ENCODE peak calls at places on chromosomes 2 and 18, in eight cellular contexts. B, H, F, Z, O, J, Y and D are unnamed samples.

GRCh38 chr2:133837441-133838090 is 269.3 kb upstream of the NCKAP5 start:
- DNase-seq in B (no peak), H (no peak), F (no peak), Z (no peak), O (peak; percentile 54), J (peak; percentile 78), Y (no peak), D (no peak)

GRCh38 chr2:135454608-135455007 is 76.4 kb downstream of the ZRANB3 start:
- DNase-seq in B (no peak), H (no peak), F (no peak), Z (no peak), O (no peak), J (no peak), Y (no peak), D (no peak)

GRCh38 chr2:181821064-181821463 is 70.5 kb upstream of the ITPRID2 start:
- DNase-seq in B (no peak), H (no peak), F (no peak), Z (no peak), O (no peak), J (no peak), Y (no peak), D (no peak)

GRCh38 chr2:25039126-25039525 is 2.8 kb upstream of the EFR3B start:
- DNase-seq in B (no peak), H (no peak), F (no peak), Z (no peak), O (no peak), J (no peak), Y (no peak), D (no peak)

GRCh38 chr2:97360202-97360601 is 229.5 kb downstream of the ANKRD36B start:
- DNase-seq in B (no peak), H (no peak), F (no peak), Z (no peak), O (no peak), J (no peak), Y (no peak), D (no peak)

GRCh38 chr2:209636066-209636465 is 135.6 kb upstream of the UNC80 start:
- DNase-seq in B (no peak), H (no peak), F (no peak), Z (no peak), O (no peak), J (no peak), Y (no peak), D (no peak)

GRCh38 chr2:138421315-138421970 is 80.1 kb upstream of the SPOPL start:
- DNase-seq in B (no peak), H (no peak), F (peak; percentile 80), Z (no peak), O (no peak), J (peak; percentile 43), Y (no peak), D (no peak)

GRCh38 chr2:33131820-33132219 is 185.1 kb downstream of the LTBP1 start:
- DNase-seq in B (no peak), H (no peak), F (no peak), Z (no peak), O (peak; percentile 57), J (no peak), Y (no peak), D (no peak)

GRCh38 chr18:76401496-76401895 is 93.5 kb downstream of the ZNF516 start:
- DNase-seq in B (no peak), H (no peak), F (no peak), Z (no peak), O (no peak), J (no peak), Y (no peak), D (no peak)

GRCh38 chr18:76450912-76451421 is 44.1 kb downstream of the ZNF516 start:
- DNase-seq in B (peak; percentile 16), H (peak; percentile 72), F (peak; percentile 65), Z (no peak), O (no peak), J (peak; percentile 83), Y (peak; percentile 62), D (no peak)

GRCh38 chr2:239298126-239298804 is 102.6 kb downstream of the HDAC4 start:
- DNase-seq in B (peak; percentile 83), H (peak; percentile 14), F (no peak), Z (no peak), O (no peak), J (peak; percentile 19), Y (no peak), D (peak; percentile 84)

GRCh38 chr2:16952368-16952767 is 286.7 kb upstream of the CYRIA start:
- DNase-seq in B (no peak), H (no peak), F (no peak), Z (no peak), O (no peak), J (no peak), Y (no peak), D (no peak)

GRCh38 chr18:31821452-31822171 is 60.9 kb upstream of the SLC25A52 start:
- DNase-seq in B (no peak), H (no peak), F (no peak), Z (no peak), O (no peak), J (no peak), Y (no peak), D (no peak)

GRCh38 chr2:11669454-11670291 is at the start of gene NTSR2:
- DNase-seq in B (peak; percentile 12), H (peak; percentile 8), F (peak; percentile 69), Z (no peak), O (no peak), J (peak; percentile 44), Y (peak; percentile 66), D (no peak)

GRCh38 chr2:191691016-191691725 is 13.2 kb downstream of the NABP1 start:
- DNase-seq in B (peak; percentile 57), H (peak; percentile 89), F (peak; percentile 63), Z (peak; percentile 16), O (peak; percentile 45), J (peak; percentile 84), Y (peak; percentile 66), D (peak; percentile 44)